ENCODE peak calls at places on chromosomes 12 and 14, in eight cellular contexts. One of them, this sample, is unnamed.
A peak's percentile ranks its signal among the peaks of the same experiment; 100 is the strongest.

GRCh38 chr12:110426300-110426910 is 22.9 kb upstream of the ANAPC7 start:
- DNase-seq in stomach: no peak
- DNase-seq in tibial nerve: no peak
- DNase-seq in transverse colon: no peak
- DNase-seq in SK-N-SH: peak; percentile 54
- DNase-seq in A549: no peak
- DNase-seq in ovary: no peak
- DNase-seq in K562: no peak
- DNase-seq in this sample: no peak

GRCh38 chr14:23601845-23602180 is 23.2 kb upstream of the JPH4 start:
- DNase-seq in transverse colon: no peak
- DNase-seq in stomach: no peak
- DNase-seq in SK-N-SH: no peak
- DNase-seq in tibial nerve: no peak
- DNase-seq in A549: no peak
- DNase-seq in ovary: no peak
- DNase-seq in K562: no peak
- DNase-seq in this sample: peak; percentile 4

GRCh38 chr14:99986416-99986815 is 78.8 kb upstream of the EVL start:
- DNase-seq in ovary: no peak
- DNase-seq in SK-N-SH: no peak
- DNase-seq in K562: no peak
- DNase-seq in tibial nerve: no peak
- DNase-seq in transverse colon: no peak
- DNase-seq in A549: no peak
- DNase-seq in stomach: no peak
- DNase-seq in this sample: no peak

GRCh38 chr12:132719141-132719953 is 8.7 kb downstream of the PGAM5 start:
- DNase-seq in A549: no peak
- DNase-seq in SK-N-SH: no peak
- DNase-seq in transverse colon: no peak
- DNase-seq in stomach: no peak
- DNase-seq in ovary: no peak
- DNase-seq in tibial nerve: no peak
- DNase-seq in K562: no peak
- DNase-seq in this sample: no peak

GRCh38 chr14:24437020-24437735 is 5.4 kb downstream of the SDR39U1 start:
- DNase-seq in ovary: peak; percentile 29
- DNase-seq in A549: no peak
- DNase-seq in transverse colon: no peak
- DNase-seq in K562: no peak
- DNase-seq in stomach: no peak
- DNase-seq in SK-N-SH: no peak
- DNase-seq in tibial nerve: no peak
- DNase-seq in this sample: peak; percentile 64

GRCh38 chr12:8689606-8690175 is 8.1 kb upstream of the RIMKLB start:
- DNase-seq in tibial nerve: no peak
- DNase-seq in stomach: no peak
- DNase-seq in K562: no peak
- DNase-seq in A549: no peak
- DNase-seq in transverse colon: no peak
- DNase-seq in ovary: no peak
- DNase-seq in SK-N-SH: no peak
- DNase-seq in this sample: no peak

GRCh38 chr12:26037615-26038180 is 79.2 kb downstream of the RASSF8 start:
- DNase-seq in K562: no peak
- DNase-seq in A549: no peak
- DNase-seq in SK-N-SH: no peak
- DNase-seq in transverse colon: no peak
- DNase-seq in ovary: no peak
- DNase-seq in tibial nerve: no peak
- DNase-seq in stomach: no peak
- DNase-seq in this sample: no peak

GRCh38 chr12:32201996-32202395 is 95.3 kb downstream of the BICD1 start:
- DNase-seq in ovary: no peak
- DNase-seq in A549: no peak
- DNase-seq in tibial nerve: no peak
- DNase-seq in K562: no peak
- DNase-seq in SK-N-SH: no peak
- DNase-seq in stomach: no peak
- DNase-seq in transverse colon: no peak
- DNase-seq in this sample: no peak

GRCh38 chr12:72141381-72141780 is 130.8 kb upstream of the TRHDE start:
- DNase-seq in SK-N-SH: peak; percentile 5
- DNase-seq in ovary: no peak
- DNase-seq in transverse colon: no peak
- DNase-seq in stomach: no peak
- DNase-seq in tibial nerve: no peak
- DNase-seq in K562: peak; percentile 13
- DNase-seq in A549: peak; percentile 24
- DNase-seq in this sample: no peak

GRCh38 chr14:101119830-101120571 is 216.5 kb upstream of the RTL1 start:
- DNase-seq in ovary: no peak
- DNase-seq in K562: no peak
- DNase-seq in transverse colon: no peak
- DNase-seq in tibial nerve: no peak
- DNase-seq in stomach: peak; percentile 22
- DNase-seq in SK-N-SH: peak; percentile 61
- DNase-seq in A549: no peak
- DNase-seq in this sample: peak; percentile 56

GRCh38 chr12:104651812-104652211 is 195.1 kb downstream of the CHST11 start:
- DNase-seq in K562: no peak
- DNase-seq in transverse colon: no peak
- DNase-seq in SK-N-SH: no peak
- DNase-seq in tibial nerve: no peak
- DNase-seq in A549: no peak
- DNase-seq in stomach: no peak
- DNase-seq in ovary: no peak
- DNase-seq in this sample: no peak

GRCh38 chr12:99059824-99060526 is 414.9 kb downstream of the APAF1 start:
- DNase-seq in A549: no peak
- DNase-seq in SK-N-SH: peak; percentile 75
- DNase-seq in transverse colon: no peak
- DNase-seq in stomach: no peak
- DNase-seq in tibial nerve: no peak
- DNase-seq in ovary: no peak
- DNase-seq in K562: no peak
- DNase-seq in this sample: no peak
- TF ChIP-seq EP300 in A549: no peak
- TF ChIP-seq EP300 in SK-N-SH: no peak
- TF ChIP-seq EP300 in transverse colon: no peak
- TF ChIP-seq EP300 in stomach: no peak
- TF ChIP-seq EP300 in tibial nerve: no peak
- TF ChIP-seq EP300 in ovary: no peak
- TF ChIP-seq EP300 in K562: no peak
- TF ChIP-seq EP300 in this sample: no peak

DNA sequence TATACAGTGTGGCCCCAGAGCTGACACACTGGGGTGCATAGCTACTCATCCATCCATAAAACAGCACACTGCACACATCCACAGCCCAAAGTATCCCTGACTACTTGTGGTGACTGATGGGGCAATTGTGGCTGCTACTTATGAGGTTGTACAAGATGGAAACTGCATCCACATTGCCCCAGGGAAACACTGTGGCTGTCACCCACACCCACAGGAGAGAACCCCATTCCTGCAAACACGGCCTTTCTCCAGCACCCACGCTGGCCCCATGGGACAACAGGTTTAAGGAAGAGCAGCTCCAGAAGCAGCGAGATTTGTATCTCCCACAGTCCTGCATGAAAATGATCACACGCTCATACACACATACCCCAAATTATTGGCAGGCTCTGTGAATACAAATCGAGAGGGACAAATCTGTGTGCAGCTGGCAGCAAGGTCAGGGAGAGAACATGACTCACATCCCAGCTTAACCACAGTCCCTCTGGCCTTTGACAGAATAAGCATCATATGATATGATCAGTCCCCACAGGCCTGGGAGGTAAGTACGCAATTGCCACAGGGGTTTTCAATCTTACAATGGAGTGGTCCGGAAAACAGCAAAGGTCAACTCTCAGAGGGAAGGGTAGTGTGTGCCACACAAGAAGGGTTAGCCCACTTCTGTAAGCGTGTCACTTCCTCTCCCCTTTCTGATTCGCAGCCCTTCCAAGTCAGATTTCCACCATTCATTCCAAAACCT is 61.9 kb downstream of the ESR2 start:
- DNase-seq in K562: no peak
- DNase-seq in stomach: no peak
- DNase-seq in A549: no peak
- DNase-seq in ovary: no peak
- DNase-seq in SK-N-SH: no peak
- DNase-seq in tibial nerve: peak; percentile 14
- DNase-seq in transverse colon: no peak
- DNase-seq in this sample: no peak
- TF ChIP-seq EP300 in K562: no peak
- TF ChIP-seq EP300 in stomach: no peak
- TF ChIP-seq EP300 in A549: no peak
- TF ChIP-seq EP300 in ovary: no peak
- TF ChIP-seq EP300 in SK-N-SH: no peak
- TF ChIP-seq EP300 in tibial nerve: no peak
- TF ChIP-seq EP300 in transverse colon: no peak
- TF ChIP-seq EP300 in this sample: no peak

GRCh38 chr14:95500201-95500681 is 16.2 kb downstream of the SYNE3 start:
- DNase-seq in ovary: no peak
- DNase-seq in tibial nerve: no peak
- DNase-seq in stomach: no peak
- DNase-seq in K562: no peak
- DNase-seq in transverse colon: peak; percentile 52
- DNase-seq in A549: no peak
- DNase-seq in SK-N-SH: no peak
- DNase-seq in this sample: no peak
- TF ChIP-seq EP300 in ovary: no peak
- TF ChIP-seq EP300 in tibial nerve: no peak
- TF ChIP-seq EP300 in stomach: no peak
- TF ChIP-seq EP300 in K562: no peak
- TF ChIP-seq EP300 in transverse colon: no peak
- TF ChIP-seq EP300 in A549: no peak
- TF ChIP-seq EP300 in SK-N-SH: no peak
- TF ChIP-seq EP300 in this sample: no peak

GRCh38 chr14:77641534-77642341 is 25.3 kb upstream of the SPTLC2 start:
- DNase-seq in stomach: peak; percentile 82
- DNase-seq in K562: no peak
- DNase-seq in A549: peak; percentile 27
- DNase-seq in ovary: peak; percentile 73
- DNase-seq in SK-N-SH: no peak
- DNase-seq in transverse colon: peak; percentile 76
- DNase-seq in tibial nerve: peak; percentile 68
- DNase-seq in this sample: peak; percentile 89
- TF ChIP-seq EP300 in stomach: peak; percentile 26
- TF ChIP-seq EP300 in K562: no peak
- TF ChIP-seq EP300 in A549: no peak
- TF ChIP-seq EP300 in ovary: no peak
- TF ChIP-seq EP300 in SK-N-SH: no peak
- TF ChIP-seq EP300 in transverse colon: no peak
- TF ChIP-seq EP300 in tibial nerve: peak; percentile 51
- TF ChIP-seq EP300 in this sample: no peak

GRCh38 chr14:63893701-63894458 is 41.1 kb downstream of the SYNE2 start:
- DNase-seq in K562: no peak
- DNase-seq in SK-N-SH: no peak
- DNase-seq in A549: peak; percentile 45
- DNase-seq in transverse colon: peak; percentile 35
- DNase-seq in ovary: peak; percentile 47
- DNase-seq in tibial nerve: no peak
- DNase-seq in stomach: peak; percentile 29
- DNase-seq in this sample: peak; percentile 86
- TF ChIP-seq EP300 in K562: no peak
- TF ChIP-seq EP300 in SK-N-SH: peak; percentile 6
- TF ChIP-seq EP300 in A549: no peak
- TF ChIP-seq EP300 in transverse colon: no peak
- TF ChIP-seq EP300 in ovary: no peak
- TF ChIP-seq EP300 in tibial nerve: peak; percentile 82
- TF ChIP-seq EP300 in stomach: no peak
- TF ChIP-seq EP300 in this sample: no peak

DNA sequence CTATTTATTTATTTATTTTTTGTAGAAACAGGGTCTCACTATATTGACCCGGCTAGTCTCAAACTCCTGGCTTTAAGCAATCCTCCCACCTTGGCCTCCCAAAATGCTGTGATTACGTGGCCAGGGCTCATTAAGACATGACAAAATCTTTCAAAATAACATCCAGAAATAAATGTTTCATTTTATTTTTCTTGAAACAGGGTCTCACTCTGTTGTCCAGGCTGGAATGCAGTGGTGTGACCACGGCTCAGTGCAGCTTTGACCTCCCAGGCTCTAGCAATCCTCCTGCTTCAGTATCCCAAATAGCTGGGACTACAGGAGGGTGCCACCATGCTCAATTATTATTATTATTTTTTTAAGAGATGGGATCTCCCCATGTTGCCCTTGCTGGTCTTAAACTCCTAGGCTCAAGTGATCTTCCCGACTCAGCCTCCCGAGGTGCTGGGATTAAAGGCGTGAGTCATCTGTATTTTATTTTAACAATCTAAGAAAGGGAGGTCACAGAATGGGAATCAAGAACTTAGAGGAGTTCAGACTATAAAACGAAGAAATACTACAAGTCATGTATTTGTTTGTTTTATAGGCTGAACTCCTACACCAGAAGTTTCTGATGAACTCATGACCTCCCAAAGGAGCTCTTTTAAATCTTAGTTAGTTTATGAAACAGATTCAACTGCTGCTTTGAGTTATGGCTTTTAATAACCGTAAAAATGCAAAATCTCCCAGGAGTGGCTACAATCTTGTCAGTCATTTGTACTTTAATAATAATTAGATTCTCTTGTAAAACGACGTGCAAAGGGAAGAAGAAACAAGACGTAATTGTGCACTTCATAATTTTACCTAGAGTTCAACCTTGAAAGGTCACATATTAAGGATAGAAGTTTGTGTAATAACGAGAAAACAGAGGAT is 2.1 kb upstream of the TMEM263 start:
- DNase-seq in A549: no peak
- DNase-seq in ovary: no peak
- DNase-seq in SK-N-SH: no peak
- DNase-seq in stomach: no peak
- DNase-seq in tibial nerve: no peak
- DNase-seq in transverse colon: no peak
- DNase-seq in K562: no peak
- DNase-seq in this sample: no peak
- TF ChIP-seq EP300 in A549: no peak
- TF ChIP-seq EP300 in ovary: no peak
- TF ChIP-seq EP300 in SK-N-SH: no peak
- TF ChIP-seq EP300 in stomach: no peak
- TF ChIP-seq EP300 in tibial nerve: no peak
- TF ChIP-seq EP300 in transverse colon: no peak
- TF ChIP-seq EP300 in K562: no peak
- TF ChIP-seq EP300 in this sample: no peak